ENCODE peak calls at places on chromosomes 3 and 15, in five cellular contexts. I is glutamatergic neuron, Q is amniotic stem cell, S is right cardiac atrium, D is lower lobe of right lung. G is an unnamed sample.

GRCh38 chr3:100316656-100317069 is 17.9 kb upstream of the NIT2 start:
- DNase-seq in I (no peak), Q (peak; percentile 43), S (peak; percentile 69), D (no peak), G (no peak)

GRCh38 chr15:52257734-52258062 is 37.9 kb downstream of the MYO5C start:
- DNase-seq in I (no peak), Q (no peak), S (no peak), D (no peak), G (no peak)

GRCh38 chr3:43405888-43406636 is 119.7 kb downstream of the SNRK start:
- DNase-seq in I (no peak), Q (no peak), S (no peak), D (no peak), G (no peak)

GRCh38 chr15:77568960-77569646 is 63.6 kb downstream of the LINGO1 start:
- DNase-seq in I (no peak), Q (no peak), S (peak; percentile 74), D (peak; percentile 64), G (no peak)

GRCh38 chr15:75947117-75947516 is 43.4 kb downstream of the FBXO22 start:
- DNase-seq in I (no peak), Q (no peak), S (no peak), D (no peak), G (no peak)

GRCh38 chr3:57335273-57335938 is 42.9 kb upstream of the ASB14 start:
- DNase-seq in I (no peak), Q (no peak), S (no peak), D (no peak), G (no peak)

GRCh38 chr3:127091376-127091775 is 101.6 kb upstream of the PRR23E start:
- DNase-seq in I (no peak), Q (no peak), S (no peak), D (no peak), G (no peak)

GRCh38 chr15:29263289-29263688 is 6.3 kb downstream of the NSMCE3 start:
- DNase-seq in I (no peak), Q (no peak), S (no peak), D (no peak), G (no peak)

GRCh38 chr15:78048410-78048946 is 29.0 kb downstream of the TBC1D2B start:
- DNase-seq in I (no peak), Q (no peak), S (peak; percentile 72), D (no peak), G (no peak)

GRCh38 chr3:197241173-197241572 is 57.2 kb downstream of the DLG1 start:
- DNase-seq in I (no peak), Q (no peak), S (no peak), D (no peak), G (no peak)

GRCh38 chr3:124995460-124995994 is 60.3 kb downstream of the HEG1 start:
- DNase-seq in I (peak; percentile 63), Q (no peak), S (peak; percentile 74), D (peak; percentile 54), G (peak; percentile 21)

GRCh38 chr3:170741756-170742530 is 128.1 kb downstream of the RPL22L1 start:
- DNase-seq in I (no peak), Q (no peak), S (no peak), D (no peak), G (no peak)

GRCh38 chr3:126752303-126753190 is 48.5 kb downstream of the CHCHD6 start:
- DNase-seq in I (peak; percentile 88), Q (peak; percentile 71), S (peak; percentile 94), D (peak; percentile 84), G (peak; percentile 69)

GRCh38 chr3:122635789-122636188 is 44.9 kb upstream of the PARP14 start:
- DNase-seq in I (no peak), Q (no peak), S (no peak), D (no peak), G (no peak)

GRCh38 chr3:193884011-193884410 is 251.9 kb upstream of the HES1 start:
- DNase-seq in I (no peak), Q (no peak), S (no peak), D (no peak), G (no peak)

GRCh38 chr15:60062826-60063225 is 58.7 kb downstream of the FOXB1 start:
- DNase-seq in I (no peak), Q (no peak), S (no peak), D (no peak), G (no peak)

GRCh38 chr3:183087184-183087583 is 12.1 kb downstream of the MCCC1 start:
- DNase-seq in I (no peak), Q (no peak), S (no peak), D (no peak), G (no peak)

GRCh38 chr3:2765002-2765579 is 345.1 kb downstream of the IL5RA start:
- DNase-seq in I (no peak), Q (no peak), S (no peak), D (no peak), G (no peak)

GRCh38 chr3:87260270-87260669 is 16.1 kb downstream of the POU1F1 start:
- DNase-seq in I (peak; percentile 61), Q (peak; percentile 17), S (no peak), D (no peak), G (no peak)

GRCh38 chr15:81473177-81473576 is 99.2 kb upstream of the TMC3 start:
- DNase-seq in I (no peak), Q (no peak), S (peak; percentile 47), D (no peak), G (no peak)

GRCh38 chr15:65344214-65344908 is 33.4 kb downstream of the IGDCC3 start:
- DNase-seq in I (peak; percentile 11), Q (no peak), S (no peak), D (no peak), G (no peak)

G was measured in activated B cell treated with CpG ODN at 0.5 μM for 24 hours.